ENCODE peak calls at places on chromosome 6, in ten cellular contexts. U is fibroblast of lung; B is pancreas; S is tibial nerve; M is right lobe of liver; Y is esophagus muscularis mucosa; Z is CD4-positive, alpha-beta T cell; J is foreskin keratinocyte; E is heart left ventricle; G is HCT116. F is an unnamed sample.

GRCh38 chr6:107488875-107489635 is 862 bp upstream of the SOBP start:
- DNase-seq in G (no peak), J (peak), Z (no peak), S (peak), E (peak), M (peak), Y (no peak), B (peak), U (peak), F (peak)

GRCh38 chr6:90393232-90393884 is 96.7 kb upstream of the BACH2 start:
- DNase-seq in M (no peak), Z (peak), S (peak), G (peak), E (peak), U (peak), Y (no peak), J (no peak), B (peak), F (peak)

GRCh38 chr6:45822269-45822812 is 193.3 kb downstream of the CLIC5 start:
- DNase-seq in G (no peak), J (no peak), M (no peak), Y (no peak), Z (no peak), S (no peak), B (no peak), U (no peak), E (no peak), F (no peak)

GRCh38 chr6:11006060-11006459 is 38.0 kb downstream of the ELOVL2 start:
- DNase-seq in J (no peak), Y (no peak), E (no peak), S (no peak), U (no peak), M (no peak), G (no peak), Z (no peak), B (no peak), F (no peak)

GRCh38 chr6:128508588-128509296 is 11.7 kb downstream of the PTPRK start:
- DNase-seq in E (no peak), M (no peak), B (no peak), G (peak), Z (no peak), Y (no peak), S (no peak), J (peak), U (peak), F (peak)

GRCh38 chr6:45759134-45759849 is 256.4 kb downstream of the CLIC5 start:
- DNase-seq in Y (peak), M (no peak), E (no peak), Z (no peak), G (no peak), U (no peak), J (no peak), S (no peak), B (no peak), F (no peak)

GRCh38 chr6:9583946-9584345 is 830.9 kb downstream of the TFAP2A start:
- DNase-seq in B (no peak), S (no peak), Z (no peak), U (no peak), E (no peak), J (peak), G (no peak), Y (no peak), M (no peak), F (no peak)

GRCh38 chr6:15793288-15793687 is 130.5 kb upstream of the DTNBP1 start:
- DNase-seq in Y (no peak), M (no peak), S (no peak), E (peak), J (peak), Z (no peak), G (no peak), B (no peak), U (peak), F (peak)

GRCh38 chr6:19712012-19712688 is 125.0 kb upstream of the ID4 start:
- DNase-seq in U (no peak), G (no peak), B (no peak), Y (peak), J (no peak), S (no peak), M (no peak), E (no peak), Z (no peak), F (no peak)

GRCh38 chr6:35550437-35550836 is 37.7 kb upstream of the TULP1 start:
- DNase-seq in Y (no peak), E (no peak), S (no peak), U (no peak), B (no peak), G (no peak), J (no peak), Z (no peak), M (no peak), F (no peak)

GRCh38 chr6:13808806-13809205 is 5.6 kb downstream of the MCUR1 start:
- DNase-seq in J (no peak), Y (no peak), G (no peak), U (no peak), B (no peak), E (no peak), S (no peak), M (no peak), Z (no peak), F (no peak)

GRCh38 chr6:10552237-10552810 is 31.2 kb downstream of the GCNT2 start:
- DNase-seq in B (no peak), Y (no peak), S (no peak), E (no peak), G (no peak), U (no peak), J (no peak), Z (no peak), M (no peak), F (no peak)

GRCh38 chr6:107652526-107653182 is 162.7 kb downstream of the SOBP start:
- DNase-seq in B (no peak), U (peak), S (no peak), Z (no peak), Y (no peak), E (no peak), G (no peak), J (no peak), M (no peak), F (no peak)

GRCh38 chr6:128557086-128557485 is 36.7 kb upstream of the PTPRK start:
- DNase-seq in S (no peak), J (no peak), Y (no peak), B (no peak), Z (no peak), G (no peak), M (no peak), U (no peak), E (no peak), F (no peak)

GRCh38 chr6:61809004-61809595 is 476.9 kb downstream of the KHDRBS2 start:
- DNase-seq in Y (no peak), J (no peak), B (no peak), Z (no peak), E (no peak), U (peak), S (no peak), G (no peak), M (no peak), F (peak)

GRCh38 chr6:107718341-107718740 is 105.8 kb downstream of the SCML4 start:
- DNase-seq in G (no peak), J (no peak), U (no peak), E (no peak), Y (peak), B (no peak), S (no peak), Z (no peak), M (no peak), F (no peak)

GRCh38 chr6:78597966-78598365 is 269.4 kb upstream of the IRAK1BP1 start:
- DNase-seq in B (no peak), Z (no peak), M (no peak), E (no peak), S (no peak), U (no peak), Y (no peak), G (no peak), J (no peak), F (no peak)

GRCh38 chr6:133551436-133551835 is 310.3 kb downstream of the EYA4 start:
- DNase-seq in B (no peak), G (no peak), M (no peak), U (peak), Y (no peak), J (no peak), S (no peak), E (no peak), Z (no peak), F (no peak)

GRCh38 chr6:20565291-20565690 is 31.0 kb downstream of the CDKAL1 start:
- DNase-seq in M (no peak), B (no peak), Z (no peak), J (no peak), E (no peak), Y (no peak), U (no peak), G (no peak), S (no peak), F (no peak)

GRCh38 chr6:82711105-82711829 is 347.6 kb downstream of the TPBG start:
- DNase-seq in S (no peak), J (no peak), U (no peak), B (no peak), Y (no peak), M (no peak), E (no peak), G (no peak), Z (no peak), F (no peak)

GRCh38 chr6:3331948-3332347 is 73.2 kb downstream of the PSMG4 start:
- DNase-seq in B (no peak), E (no peak), J (no peak), M (no peak), S (no peak), Y (no peak), G (no peak), U (no peak), Z (no peak), F (no peak)
- H3K27ac ChIP-seq in B (peak), E (no peak), J (no peak), M (no peak), S (no peak), Y (peak), G (no peak), U (no peak), Z (no peak), F (no peak)

DNA sequence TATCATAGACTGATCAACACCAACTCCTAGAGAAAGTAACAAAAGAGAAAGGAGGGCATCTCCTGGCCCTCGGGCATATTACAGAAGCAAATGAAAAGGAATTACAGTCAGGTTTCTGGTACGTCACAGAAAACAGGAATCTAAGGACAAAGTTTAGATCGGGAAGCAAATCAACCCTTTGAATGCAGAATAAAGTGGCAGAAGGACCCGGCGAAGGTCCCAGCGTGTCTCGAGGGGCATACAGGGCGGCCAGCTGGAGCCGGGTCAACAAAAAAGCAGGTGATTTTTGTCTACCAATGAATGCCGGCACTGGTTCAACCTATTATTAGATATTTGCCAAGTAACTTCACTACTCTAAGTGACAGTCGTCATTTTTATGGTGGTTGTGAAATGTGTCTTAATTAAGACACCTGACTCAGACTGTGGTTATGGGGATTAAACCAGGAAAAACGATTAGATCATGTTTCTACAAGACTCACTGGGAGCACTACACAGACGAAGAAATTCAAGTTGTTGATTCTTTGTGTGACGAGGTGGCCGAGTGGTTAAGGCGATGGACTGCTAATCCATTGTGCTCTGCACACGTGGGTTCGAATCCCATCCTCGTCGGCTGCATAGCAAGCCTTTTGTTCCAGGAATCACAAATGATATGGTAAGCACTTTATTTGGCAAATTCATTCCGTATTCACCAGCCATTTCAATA is 12.4 kb upstream of the ZSCAN9 start:
- DNase-seq in G (peak), J (peak), Y (no peak), S (no peak), U (peak), E (no peak), M (peak), Z (no peak), B (peak), F (peak)
- TF ChIP-seq CTCF in G (no peak), J (peak), Y (no peak), S (no peak), U (no peak), E (no peak), M (no peak), Z (no peak), B (no peak), F (peak)

GRCh38 chr6:51163843-51164529 is 345.3 kb downstream of the TFAP2B start:
- DNase-seq in Y (no peak), M (no peak), E (no peak), G (no peak), B (no peak), J (no peak), Z (no peak), U (no peak), S (no peak), F (no peak)
- H3K27ac ChIP-seq in Y (no peak), M (no peak), E (no peak), G (no peak), B (no peak), J (no peak), Z (no peak), U (no peak), S (no peak), F (no peak)

GRCh38 chr6:53862517-53863457 is 68.0 kb downstream of the LRRC1 start:
- DNase-seq in M (no peak), U (peak), J (no peak), G (no peak), Z (no peak), E (no peak), B (no peak), Y (no peak), S (no peak), F (no peak)
- TF ChIP-seq CTCF in M (no peak), U (no peak), J (peak), G (no peak), Z (no peak), E (no peak), B (no peak), Y (no peak), S (no peak), F (no peak)

GRCh38 chr6:63792846-63793245 is 157.2 kb downstream of the PHF3 start:
- DNase-seq in E (no peak), S (no peak), Z (no peak), M (no peak), J (no peak), G (no peak), B (no peak), U (no peak), Y (no peak), F (no peak)
- H3K27ac ChIP-seq in E (no peak), S (no peak), Z (no peak), M (no peak), J (no peak), G (no peak), B (no peak), U (no peak), Y (no peak), F (no peak)